ENCODE peak calls at places on chromosomes 3 and 15, in four cellular contexts. One of them, this sample, is unnamed.

GRCh38 chr3:166489826-166490225 is 652.6 kb upstream of the BCHE start:
- DNase-seq in sciatic nerve: no peak
- DNase-seq in CD8-positive, alpha-beta T cell: no peak
- DNase-seq in stimulated activated CD8-positive, alpha-beta memory T cell treated with anti-CD3 and anti-CD28 coated beads, Interleukin-4, amount 100 ng/mL, for 24 hours: no peak
- DNase-seq in this sample: no peak

GRCh38 chr3:122794779-122795673 is at the start of gene SLC49A4:
- DNase-seq in sciatic nerve: peak
- DNase-seq in CD8-positive, alpha-beta T cell: peak
- DNase-seq in stimulated activated CD8-positive, alpha-beta memory T cell treated with anti-CD3 and anti-CD28 coated beads, Interleukin-4, amount 100 ng/mL, for 24 hours: peak
- DNase-seq in this sample: peak

GRCh38 chr3:23888617-23889228 is 28.1 kb downstream of the NKIRAS1 start:
- DNase-seq in sciatic nerve: no peak
- DNase-seq in CD8-positive, alpha-beta T cell: no peak
- DNase-seq in stimulated activated CD8-positive, alpha-beta memory T cell treated with anti-CD3 and anti-CD28 coated beads, Interleukin-4, amount 100 ng/mL, for 24 hours: no peak
- DNase-seq in this sample: no peak

GRCh38 chr3:127428344-127429001 is 140.6 kb upstream of the PRR20G start:
- DNase-seq in sciatic nerve: peak
- DNase-seq in CD8-positive, alpha-beta T cell: no peak
- DNase-seq in stimulated activated CD8-positive, alpha-beta memory T cell treated with anti-CD3 and anti-CD28 coated beads, Interleukin-4, amount 100 ng/mL, for 24 hours: no peak
- DNase-seq in this sample: no peak

GRCh38 chr3:79515072-79515471 is 252.7 kb downstream of the ROBO1 start:
- DNase-seq in sciatic nerve: no peak
- DNase-seq in CD8-positive, alpha-beta T cell: no peak
- DNase-seq in stimulated activated CD8-positive, alpha-beta memory T cell treated with anti-CD3 and anti-CD28 coated beads, Interleukin-4, amount 100 ng/mL, for 24 hours: no peak
- DNase-seq in this sample: no peak

GRCh38 chr3:46280105-46280797 is 38.0 kb downstream of the CCR3 start:
- DNase-seq in sciatic nerve: no peak
- DNase-seq in CD8-positive, alpha-beta T cell: peak
- DNase-seq in stimulated activated CD8-positive, alpha-beta memory T cell treated with anti-CD3 and anti-CD28 coated beads, Interleukin-4, amount 100 ng/mL, for 24 hours: no peak
- DNase-seq in this sample: no peak

GRCh38 chr3:190101320-190102117 is 19.2 kb downstream of the P3H2 start:
- DNase-seq in sciatic nerve: no peak
- DNase-seq in CD8-positive, alpha-beta T cell: no peak
- DNase-seq in stimulated activated CD8-positive, alpha-beta memory T cell treated with anti-CD3 and anti-CD28 coated beads, Interleukin-4, amount 100 ng/mL, for 24 hours: no peak
- DNase-seq in this sample: no peak

GRCh38 chr15:59298255-59298856 is 74.3 kb downstream of the MYO1E start:
- DNase-seq in sciatic nerve: no peak
- DNase-seq in CD8-positive, alpha-beta T cell: no peak
- DNase-seq in stimulated activated CD8-positive, alpha-beta memory T cell treated with anti-CD3 and anti-CD28 coated beads, Interleukin-4, amount 100 ng/mL, for 24 hours: peak
- DNase-seq in this sample: no peak

GRCh38 chr3:38579146-38579545 is 70.3 kb downstream of the SCN5A start:
- DNase-seq in sciatic nerve: peak
- DNase-seq in CD8-positive, alpha-beta T cell: no peak
- DNase-seq in stimulated activated CD8-positive, alpha-beta memory T cell treated with anti-CD3 and anti-CD28 coated beads, Interleukin-4, amount 100 ng/mL, for 24 hours: no peak
- DNase-seq in this sample: no peak

GRCh38 chr3:78255403-78255802 is 1215.5 kb downstream of the ROBO2 start:
- DNase-seq in sciatic nerve: no peak
- DNase-seq in CD8-positive, alpha-beta T cell: no peak
- DNase-seq in stimulated activated CD8-positive, alpha-beta memory T cell treated with anti-CD3 and anti-CD28 coated beads, Interleukin-4, amount 100 ng/mL, for 24 hours: no peak
- DNase-seq in this sample: no peak

GRCh38 chr3:116263842-116264545 is 181.3 kb downstream of the LSAMP start:
- DNase-seq in sciatic nerve: no peak
- DNase-seq in CD8-positive, alpha-beta T cell: no peak
- DNase-seq in stimulated activated CD8-positive, alpha-beta memory T cell treated with anti-CD3 and anti-CD28 coated beads, Interleukin-4, amount 100 ng/mL, for 24 hours: no peak
- DNase-seq in this sample: no peak

GRCh38 chr3:143040264-143040879 is 39.0 kb downstream of the U2SURP start:
- DNase-seq in sciatic nerve: no peak
- DNase-seq in CD8-positive, alpha-beta T cell: no peak
- DNase-seq in stimulated activated CD8-positive, alpha-beta memory T cell treated with anti-CD3 and anti-CD28 coated beads, Interleukin-4, amount 100 ng/mL, for 24 hours: no peak
- DNase-seq in this sample: no peak

GRCh38 chr3:9201278-9201677 is 48.2 kb downstream of the SRGAP3 start:
- DNase-seq in sciatic nerve: no peak
- DNase-seq in CD8-positive, alpha-beta T cell: no peak
- DNase-seq in stimulated activated CD8-positive, alpha-beta memory T cell treated with anti-CD3 and anti-CD28 coated beads, Interleukin-4, amount 100 ng/mL, for 24 hours: no peak
- DNase-seq in this sample: no peak

GRCh38 chr3:156769661-156770654 is 56.2 kb upstream of the LEKR1 start:
- DNase-seq in sciatic nerve: no peak
- DNase-seq in CD8-positive, alpha-beta T cell: no peak
- DNase-seq in stimulated activated CD8-positive, alpha-beta memory T cell treated with anti-CD3 and anti-CD28 coated beads, Interleukin-4, amount 100 ng/mL, for 24 hours: no peak
- DNase-seq in this sample: no peak

GRCh38 chr15:27260523-27260922 is 289.5 kb downstream of the GABRG3 start:
- DNase-seq in sciatic nerve: no peak
- DNase-seq in CD8-positive, alpha-beta T cell: no peak
- DNase-seq in stimulated activated CD8-positive, alpha-beta memory T cell treated with anti-CD3 and anti-CD28 coated beads, Interleukin-4, amount 100 ng/mL, for 24 hours: no peak
- DNase-seq in this sample: no peak

GRCh38 chr15:96038650-96039049 is 291.9 kb upstream of the NR2F2 start:
- DNase-seq in sciatic nerve: no peak
- DNase-seq in CD8-positive, alpha-beta T cell: no peak
- DNase-seq in stimulated activated CD8-positive, alpha-beta memory T cell treated with anti-CD3 and anti-CD28 coated beads, Interleukin-4, amount 100 ng/mL, for 24 hours: no peak
- DNase-seq in this sample: no peak

GRCh38 chr3:109696932-109697331 is 359.6 kb upstream of the DPPA4 start:
- DNase-seq in sciatic nerve: no peak
- DNase-seq in CD8-positive, alpha-beta T cell: no peak
- DNase-seq in stimulated activated CD8-positive, alpha-beta memory T cell treated with anti-CD3 and anti-CD28 coated beads, Interleukin-4, amount 100 ng/mL, for 24 hours: no peak
- DNase-seq in this sample: no peak

GRCh38 chr3:172221550-172221949 is 182.2 kb downstream of the FNDC3B start:
- DNase-seq in sciatic nerve: no peak
- DNase-seq in CD8-positive, alpha-beta T cell: no peak
- DNase-seq in stimulated activated CD8-positive, alpha-beta memory T cell treated with anti-CD3 and anti-CD28 coated beads, Interleukin-4, amount 100 ng/mL, for 24 hours: no peak
- DNase-seq in this sample: no peak

GRCh38 chr3:186097663-186098451 is 11.0 kb downstream of the ETV5 start:
- DNase-seq in sciatic nerve: peak
- DNase-seq in CD8-positive, alpha-beta T cell: no peak
- DNase-seq in stimulated activated CD8-positive, alpha-beta memory T cell treated with anti-CD3 and anti-CD28 coated beads, Interleukin-4, amount 100 ng/mL, for 24 hours: no peak
- DNase-seq in this sample: peak

GRCh38 chr15:41562258-41562657 is 3.2 kb downstream of the TYRO3 start:
- DNase-seq in sciatic nerve: no peak
- DNase-seq in CD8-positive, alpha-beta T cell: no peak
- DNase-seq in stimulated activated CD8-positive, alpha-beta memory T cell treated with anti-CD3 and anti-CD28 coated beads, Interleukin-4, amount 100 ng/mL, for 24 hours: no peak
- DNase-seq in this sample: no peak

GRCh38 chr3:192819001-192819569 is 91.7 kb upstream of the FGF12 start:
- DNase-seq in sciatic nerve: no peak
- DNase-seq in CD8-positive, alpha-beta T cell: no peak
- DNase-seq in stimulated activated CD8-positive, alpha-beta memory T cell treated with anti-CD3 and anti-CD28 coated beads, Interleukin-4, amount 100 ng/mL, for 24 hours: no peak
- DNase-seq in this sample: no peak

GRCh38 chr15:66129561-66129960 is 124.0 kb downstream of the MEGF11 start:
- DNase-seq in sciatic nerve: no peak
- DNase-seq in CD8-positive, alpha-beta T cell: no peak
- DNase-seq in stimulated activated CD8-positive, alpha-beta memory T cell treated with anti-CD3 and anti-CD28 coated beads, Interleukin-4, amount 100 ng/mL, for 24 hours: no peak
- DNase-seq in this sample: no peak

GRCh38 chr15:77118787-77119410 is 48.0 kb upstream of the TSPAN3 start:
- DNase-seq in sciatic nerve: no peak
- DNase-seq in CD8-positive, alpha-beta T cell: peak
- DNase-seq in stimulated activated CD8-positive, alpha-beta memory T cell treated with anti-CD3 and anti-CD28 coated beads, Interleukin-4, amount 100 ng/mL, for 24 hours: no peak
- DNase-seq in this sample: peak

GRCh38 chr15:42085236-42085605 is 9.1 kb downstream of the PLA2G4D start:
- DNase-seq in sciatic nerve: no peak
- DNase-seq in CD8-positive, alpha-beta T cell: no peak
- DNase-seq in stimulated activated CD8-positive, alpha-beta memory T cell treated with anti-CD3 and anti-CD28 coated beads, Interleukin-4, amount 100 ng/mL, for 24 hours: no peak
- DNase-seq in this sample: no peak

GRCh38 chr3:39000008-39000450 is 51.7 kb downstream of the SCN11A start:
- DNase-seq in sciatic nerve: no peak
- DNase-seq in CD8-positive, alpha-beta T cell: no peak
- DNase-seq in stimulated activated CD8-positive, alpha-beta memory T cell treated with anti-CD3 and anti-CD28 coated beads, Interleukin-4, amount 100 ng/mL, for 24 hours: no peak
- DNase-seq in this sample: no peak

This sample was measured in neural crest cell.